ENCODE peak calls at places on chromosomes 6 and 20, in five cellular contexts. B, H, E, Y and M are unnamed samples.
A peak's percentile ranks its signal among the peaks of the same experiment; 100 is the strongest.

GRCh38 chr6:501891-502601 is 110.5 kb downstream of the IRF4 start:
- DNase-seq in B (no peak), H (no peak), E (no peak), Y (no peak), M (no peak)

GRCh38 chr20:63101781-63102719 is 95.3 kb upstream of the BHLHE23 start:
- DNase-seq in B (no peak), H (peak; percentile 44), E (peak; percentile 79), Y (peak; percentile 17), M (no peak)

GRCh38 chr6:112300888-112301287 is 46.2 kb upstream of the RFPL4B start:
- DNase-seq in B (no peak), H (no peak), E (no peak), Y (no peak), M (no peak)

GRCh38 chr6:50707652-50708325 is 5.5 kb upstream of the TFAP2D start:
- DNase-seq in B (no peak), H (no peak), E (peak; percentile 65), Y (no peak), M (no peak)

GRCh38 chr6:77463308-77463880 is at the start of gene HTR1B:
- DNase-seq in B (no peak), H (peak; percentile 41), E (peak; percentile 73), Y (peak; percentile 63), M (no peak)

GRCh38 chr6:121516331-121516730 is 80.9 kb downstream of the GJA1 start:
- DNase-seq in B (no peak), H (no peak), E (no peak), Y (no peak), M (no peak)

GRCh38 chr20:11101243-11101642 is 427.4 kb upstream of the JAG1 start:
- DNase-seq in B (no peak), H (no peak), E (no peak), Y (no peak), M (no peak)

GRCh38 chr20:46007671-46008070 is 1.0 kb upstream of the MMP9 start:
- DNase-seq in B (no peak), H (no peak), E (no peak), Y (no peak), M (no peak)

GRCh38 chr20:51567622-51568021 is 25.1 kb upstream of the NFATC2 start:
- DNase-seq in B (no peak), H (no peak), E (no peak), Y (no peak), M (no peak)

GRCh38 chr20:34528921-34529297 is 12.7 kb downstream of the DYNLRB1 start:
- DNase-seq in B (no peak), H (no peak), E (no peak), Y (no peak), M (no peak)

GRCh38 chr6:111692327-111693164 is 86.9 kb upstream of the TRAF3IP2 start:
- DNase-seq in B (no peak), H (peak; percentile 56), E (peak; percentile 65), Y (no peak), M (peak; percentile 46)

GRCh38 chr6:67252663-67253062 is 1382.4 kb upstream of the ADGRB3 start:
- DNase-seq in B (no peak), H (no peak), E (no peak), Y (no peak), M (no peak)

GRCh38 chr6:150770631-150771030 is 94.9 kb upstream of the MTHFD1L start:
- DNase-seq in B (no peak), H (peak; percentile 22), E (no peak), Y (no peak), M (peak; percentile 28)

GRCh38 chr20:38342196-38342595 is 4.1 kb upstream of the LBP start:
- DNase-seq in B (no peak), H (no peak), E (no peak), Y (no peak), M (no peak)

GRCh38 chr6:67141012-67141411 is 1434.0 kb upstream of the EYS start:
- DNase-seq in B (no peak), H (no peak), E (no peak), Y (no peak), M (no peak)

GRCh38 chr6:130365166-130366010 is 429 bp upstream of the TMEM200A start:
- DNase-seq in B (no peak), H (peak; percentile 88), E (peak; percentile 80), Y (peak; percentile 88), M (no peak)

DNA sequence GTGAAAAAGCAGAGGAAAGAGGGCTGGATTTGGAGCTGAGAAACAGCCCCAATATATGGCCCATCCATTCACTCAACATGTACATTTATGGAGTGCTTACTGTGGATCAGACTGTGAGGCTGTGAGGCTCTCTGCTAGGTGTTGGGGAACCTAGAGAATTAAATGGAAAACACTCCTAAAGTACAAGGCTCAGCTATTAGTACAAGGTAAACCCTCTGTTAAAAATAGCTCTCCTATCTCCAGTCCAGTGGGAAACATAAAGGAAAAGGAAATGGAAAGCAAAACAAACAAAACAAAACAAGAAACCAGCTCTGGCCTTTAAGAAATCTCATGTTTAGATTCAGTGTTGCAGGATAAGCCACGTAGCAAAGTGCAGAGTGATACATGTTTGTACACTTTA is 35.0 kb downstream of the LY86 start:
- DNase-seq in B (no peak), H (no peak), E (no peak), Y (no peak), M (no peak)
- H3K4me3 ChIP-seq in B (no peak overlapping the region), H (no peak overlapping the region), E (no peak overlapping the region), Y (no peak overlapping the region), M (no peak overlapping the region)

DNA sequence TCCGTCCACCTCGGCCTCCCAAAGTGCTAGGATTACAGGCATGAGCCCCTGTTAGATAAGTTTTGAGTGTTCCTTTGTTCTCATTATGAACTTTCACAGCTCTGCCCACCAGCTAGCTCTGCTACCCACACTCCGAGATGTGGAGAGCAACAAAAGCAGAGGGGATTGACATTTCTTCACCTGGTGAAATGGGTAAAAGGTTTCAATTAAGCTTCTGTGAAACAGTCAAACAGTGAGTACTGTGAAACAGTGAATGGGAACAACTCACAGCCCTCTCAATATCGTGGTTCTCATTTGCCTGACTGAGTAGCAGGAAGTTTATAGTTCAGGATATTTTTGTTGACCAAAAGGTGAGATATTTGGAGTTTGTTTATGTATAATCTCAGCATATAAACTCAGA is 412.8 kb downstream of the CD83 start:
- DNase-seq in B (no peak), H (no peak), E (no peak), Y (no peak), M (no peak)
- TF ChIP-seq CTCF in B (no peak), H (no peak), E (no peak), Y (no peak), M (no peak)

DNA sequence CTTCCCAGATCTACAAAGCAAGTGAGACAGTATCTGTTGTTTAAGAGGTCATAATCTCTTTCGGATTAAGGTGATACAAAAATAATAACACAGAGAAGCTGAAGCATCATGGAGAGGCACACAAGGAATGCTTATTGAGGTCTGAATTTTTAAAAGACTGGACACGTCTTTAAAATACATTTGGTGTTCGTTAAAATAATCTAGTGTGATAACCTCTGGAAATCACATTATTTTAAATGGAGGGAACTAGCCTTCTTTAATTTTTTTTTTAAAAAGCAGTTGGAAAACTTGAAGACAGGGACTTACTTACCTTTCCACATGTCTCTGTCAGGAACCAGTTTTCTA is 1.9 kb upstream of the LRRC1 start:
- DNase-seq in B (no peak), H (no peak), E (no peak), Y (no peak), M (no peak)
- H3K4me3 ChIP-seq in B (peak overlapping the region; percentile 86), H (peak overlapping the region; percentile 84), E (peak overlapping the region; percentile 82), Y (peak overlapping the region; percentile 75), M (peak overlapping the region; percentile 84)

DNA sequence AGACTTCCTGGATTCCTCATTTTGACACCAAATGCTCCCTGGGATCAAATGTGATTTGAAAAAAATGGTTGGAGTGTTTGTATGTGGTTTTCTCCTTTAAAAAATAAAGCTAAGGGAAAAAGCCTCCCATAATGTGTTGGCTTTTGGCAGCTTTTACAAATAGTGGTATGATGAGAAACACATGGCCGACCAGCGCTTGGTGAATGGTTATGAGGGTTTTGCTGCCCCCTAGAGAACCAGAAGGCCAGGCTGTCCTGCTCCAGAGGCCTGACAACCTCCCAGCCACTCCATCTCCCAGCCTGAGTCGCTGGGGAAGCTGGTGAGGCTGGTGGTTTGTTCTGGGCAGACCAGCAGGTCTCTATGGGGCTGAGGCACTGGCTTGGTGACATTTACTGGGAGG is 69.3 kb downstream of the CLIC5 start:
- DNase-seq in B (no peak), H (peak; percentile 74), E (peak; percentile 50), Y (peak; percentile 53), M (no peak)
- TF ChIP-seq CTCF in B (peak; percentile 77), H (peak; percentile 54), E (no peak), Y (peak; percentile 71), M (peak; percentile 25)